ENCODE peak calls at places on chromosome 22, in nine cellular contexts. One of them, this sample, is unnamed.

GRCh38 chr22:24510694-24511625 is 15.8 kb downstream of the UPB1 start:
- DNase-seq in NCI-H187: no peak
- DNase-seq in fibroblast of pulmonary artery: peak
- DNase-seq in HepG2: peak
- DNase-seq in NCI-H2029 treated with DMSO at 0.1 percent for 48 hours: no peak
- DNase-seq in neural crest cell: no peak
- DNase-seq in activated CD4-positive, alpha-beta T cell treated with anti-CD3 and anti-CD28 coated beads, Interleukin-2, amount 10 ng/mL, durations not matched to agents 7 days and 5 days: no peak
- DNase-seq in iPS-NIHi11: no peak
- DNase-seq in T-helper 2 cell: no peak
- DNase-seq in this sample: no peak

GRCh38 chr22:24466831-24467249 is 28.3 kb upstream of the UPB1 start:
- DNase-seq in NCI-H187: no peak
- DNase-seq in fibroblast of pulmonary artery: peak
- DNase-seq in HepG2: no peak
- DNase-seq in NCI-H2029 treated with DMSO at 0.1 percent for 48 hours: no peak
- DNase-seq in neural crest cell: no peak
- DNase-seq in activated CD4-positive, alpha-beta T cell treated with anti-CD3 and anti-CD28 coated beads, Interleukin-2, amount 10 ng/mL, durations not matched to agents 7 days and 5 days: no peak
- DNase-seq in iPS-NIHi11: peak
- DNase-seq in T-helper 2 cell: no peak
- DNase-seq in this sample: peak

GRCh38 chr22:17734197-17734596 is 40.1 kb downstream of the BID start:
- DNase-seq in NCI-H187: no peak
- DNase-seq in fibroblast of pulmonary artery: peak
- DNase-seq in HepG2: no peak
- DNase-seq in NCI-H2029 treated with DMSO at 0.1 percent for 48 hours: no peak
- DNase-seq in neural crest cell: no peak
- DNase-seq in activated CD4-positive, alpha-beta T cell treated with anti-CD3 and anti-CD28 coated beads, Interleukin-2, amount 10 ng/mL, durations not matched to agents 7 days and 5 days: peak
- DNase-seq in iPS-NIHi11: no peak
- DNase-seq in T-helper 2 cell: no peak
- DNase-seq in this sample: no peak

GRCh38 chr22:24845036-24845918 is 39.3 kb downstream of the SGSM1 start:
- DNase-seq in NCI-H187: no peak
- DNase-seq in fibroblast of pulmonary artery: peak
- DNase-seq in HepG2: no peak
- DNase-seq in NCI-H2029 treated with DMSO at 0.1 percent for 48 hours: no peak
- DNase-seq in neural crest cell: no peak
- DNase-seq in activated CD4-positive, alpha-beta T cell treated with anti-CD3 and anti-CD28 coated beads, Interleukin-2, amount 10 ng/mL, durations not matched to agents 7 days and 5 days: no peak
- DNase-seq in iPS-NIHi11: no peak
- DNase-seq in T-helper 2 cell: no peak
- DNase-seq in this sample: no peak

GRCh38 chr22:20531154-20531403 is 23.7 kb downstream of the MED15 start:
- DNase-seq in NCI-H187: no peak
- DNase-seq in fibroblast of pulmonary artery: no peak
- DNase-seq in HepG2: no peak
- DNase-seq in NCI-H2029 treated with DMSO at 0.1 percent for 48 hours: no peak
- DNase-seq in neural crest cell: no peak
- DNase-seq in activated CD4-positive, alpha-beta T cell treated with anti-CD3 and anti-CD28 coated beads, Interleukin-2, amount 10 ng/mL, durations not matched to agents 7 days and 5 days: no peak
- DNase-seq in iPS-NIHi11: no peak
- DNase-seq in T-helper 2 cell: no peak
- DNase-seq in this sample: no peak

GRCh38 chr22:37510046-37510445 is 9.2 kb downstream of the CARD10 start:
- DNase-seq in NCI-H187: no peak
- DNase-seq in fibroblast of pulmonary artery: no peak
- DNase-seq in HepG2: no peak
- DNase-seq in NCI-H2029 treated with DMSO at 0.1 percent for 48 hours: no peak
- DNase-seq in neural crest cell: no peak
- DNase-seq in activated CD4-positive, alpha-beta T cell treated with anti-CD3 and anti-CD28 coated beads, Interleukin-2, amount 10 ng/mL, durations not matched to agents 7 days and 5 days: no peak
- DNase-seq in iPS-NIHi11: no peak
- DNase-seq in T-helper 2 cell: no peak
- DNase-seq in this sample: no peak

GRCh38 chr22:38203855-38204497 is 2.2 kb downstream of the MAFF start:
- DNase-seq in NCI-H187: no peak
- DNase-seq in fibroblast of pulmonary artery: peak
- DNase-seq in HepG2: no peak
- DNase-seq in NCI-H2029 treated with DMSO at 0.1 percent for 48 hours: no peak
- DNase-seq in neural crest cell: no peak
- DNase-seq in activated CD4-positive, alpha-beta T cell treated with anti-CD3 and anti-CD28 coated beads, Interleukin-2, amount 10 ng/mL, durations not matched to agents 7 days and 5 days: no peak
- DNase-seq in iPS-NIHi11: no peak
- DNase-seq in T-helper 2 cell: no peak
- DNase-seq in this sample: no peak

GRCh38 chr22:49271831-49272230 is 555.8 kb downstream of the BRD1 start:
- DNase-seq in NCI-H187: no peak
- DNase-seq in fibroblast of pulmonary artery: no peak
- DNase-seq in HepG2: no peak
- DNase-seq in NCI-H2029 treated with DMSO at 0.1 percent for 48 hours: no peak
- DNase-seq in neural crest cell: no peak
- DNase-seq in activated CD4-positive, alpha-beta T cell treated with anti-CD3 and anti-CD28 coated beads, Interleukin-2, amount 10 ng/mL, durations not matched to agents 7 days and 5 days: no peak
- DNase-seq in iPS-NIHi11: no peak
- DNase-seq in T-helper 2 cell: no peak
- DNase-seq in this sample: no peak

GRCh38 chr22:34587357-34588356 is 478.3 kb upstream of the ISX start:
- DNase-seq in NCI-H187: no peak
- DNase-seq in fibroblast of pulmonary artery: no peak
- DNase-seq in HepG2: no peak
- DNase-seq in NCI-H2029 treated with DMSO at 0.1 percent for 48 hours: no peak
- DNase-seq in neural crest cell: no peak
- DNase-seq in activated CD4-positive, alpha-beta T cell treated with anti-CD3 and anti-CD28 coated beads, Interleukin-2, amount 10 ng/mL, durations not matched to agents 7 days and 5 days: no peak
- DNase-seq in iPS-NIHi11: no peak
- DNase-seq in T-helper 2 cell: no peak
- DNase-seq in this sample: no peak

GRCh38 chr22:40178417-40179409 is 988 bp downstream of the TNRC6B start:
- DNase-seq in NCI-H187: no peak
- DNase-seq in fibroblast of pulmonary artery: peak
- DNase-seq in HepG2: peak
- DNase-seq in NCI-H2029 treated with DMSO at 0.1 percent for 48 hours: peak
- DNase-seq in neural crest cell: peak
- DNase-seq in activated CD4-positive, alpha-beta T cell treated with anti-CD3 and anti-CD28 coated beads, Interleukin-2, amount 10 ng/mL, durations not matched to agents 7 days and 5 days: peak
- DNase-seq in iPS-NIHi11: peak
- DNase-seq in T-helper 2 cell: no peak
- DNase-seq in this sample: no peak

GRCh38 chr22:19705181-19705934 is 8.9 kb upstream of the SEPTIN5 start:
- DNase-seq in NCI-H187: no peak
- DNase-seq in fibroblast of pulmonary artery: no peak
- DNase-seq in HepG2: no peak
- DNase-seq in NCI-H2029 treated with DMSO at 0.1 percent for 48 hours: no peak
- DNase-seq in neural crest cell: no peak
- DNase-seq in activated CD4-positive, alpha-beta T cell treated with anti-CD3 and anti-CD28 coated beads, Interleukin-2, amount 10 ng/mL, durations not matched to agents 7 days and 5 days: no peak
- DNase-seq in iPS-NIHi11: peak
- DNase-seq in T-helper 2 cell: no peak
- DNase-seq in this sample: no peak